ENCODE peak calls at places on chromosomes 16 and 17, in nine cellular contexts. S, H, G, M, T, K, B, C and X are unnamed samples.

GRCh38 chr17:35315971-35316370 is 57.5 kb downstream of the SLFN11 start:
- DNase-seq in B (no peak), S (no peak), T (no peak), H (no peak), G (no peak), K (no peak), C (no peak), M (no peak), X (no peak)

GRCh38 chr16:55225972-55226542 is 97.9 kb upstream of the IRX6 start:
- DNase-seq in T (no peak), H (no peak), S (no peak), K (no peak), G (no peak), B (no peak), M (no peak), C (no peak), X (no peak)

GRCh38 chr17:29149431-29150064 is 30.6 kb downstream of the MYO18A start:
- DNase-seq in H (no peak), T (no peak), M (no peak), B (no peak), S (no peak), G (no peak), C (no peak), K (peak), X (peak)

GRCh38 chr17:44190496-44190895 is 3.7 kb downstream of the TMUB2 start:
- DNase-seq in G (no peak), C (no peak), S (no peak), H (no peak), M (no peak), T (no peak), K (no peak), B (no peak), X (no peak)

GRCh38 chr17:35545150-35545549 is 7.7 kb upstream of the SLFN12L start:
- DNase-seq in M (no peak), H (no peak), G (no peak), K (no peak), C (no peak), B (no peak), T (no peak), S (no peak), X (no peak)

GRCh38 chr16:11402051-11402744 is 56.9 kb downstream of the RMI2 start:
- DNase-seq in K (peak), T (no peak), S (no peak), H (no peak), G (no peak), C (peak), B (no peak), M (no peak), X (no peak)

GRCh38 chr17:63442074-63442473 is 4.0 kb downstream of the CYB561 start:
- DNase-seq in K (no peak), M (no peak), C (peak), G (no peak), S (no peak), B (no peak), H (no peak), T (no peak), X (no peak)

GRCh38 chr17:83079340-83079747 is at the start of gene METRNL:
- DNase-seq in B (no peak), K (peak), M (peak), C (peak), T (peak), G (peak), S (peak), H (no peak), X (peak)

GRCh38 chr16:57333402-57333801 is 25.2 kb upstream of the CCL22 start:
- DNase-seq in M (no peak), T (no peak), B (no peak), H (no peak), C (no peak), G (no peak), K (no peak), S (no peak), X (no peak)

GRCh38 chr17:17844079-17844478 is 7.3 kb upstream of the SREBF1 start:
- DNase-seq in T (no peak), B (no peak), C (peak), H (no peak), S (no peak), K (no peak), M (no peak), G (no peak), X (no peak)

GRCh38 chr16:2532494-2533141 is 1.4 kb upstream of the CEMP1 start:
- DNase-seq in H (peak), M (peak), B (no peak), K (peak), C (peak), T (peak), G (peak), S (peak), X (peak)

GRCh38 chr17:47831934-47832327 is 461 bp downstream of the LRRC46 start:
- DNase-seq in H (no peak), G (no peak), B (no peak), S (no peak), M (no peak), K (no peak), C (no peak), T (no peak), X (no peak)

GRCh38 chr16:19680972-19681371 is 37.1 kb downstream of the KNOP1 start:
- DNase-seq in K (no peak), S (no peak), T (peak), C (no peak), G (no peak), M (no peak), H (no peak), B (no peak), X (no peak)

GRCh38 chr17:48541574-48542113 is 3.3 kb downstream of the HOXB2 start:
- DNase-seq in M (peak), C (no peak), S (peak), G (no peak), T (peak), B (peak), H (no peak), K (no peak), X (peak)

GRCh38 chr17:1907818-1908698 is 78.3 kb downstream of the RPA1 start:
- DNase-seq in C (no peak), G (peak), S (peak), M (no peak), K (no peak), H (peak), T (no peak), B (no peak), X (no peak)

GRCh38 chr16:10172848-10173655 is 9.2 kb downstream of the GRIN2A start:
- DNase-seq in T (peak), K (no peak), H (peak), C (no peak), M (no peak), B (no peak), G (peak), S (no peak), X (no peak)

GRCh38 chr17:28612936-28613872 is 781 bp downstream of the RSKR start:
- DNase-seq in K (no peak), G (peak), M (no peak), H (peak), S (peak), B (no peak), T (peak), C (peak), X (peak)

GRCh38 chr17:28974451-28974850 is 23.1 kb upstream of the PHF12 start:
- DNase-seq in G (no peak), K (no peak), C (no peak), T (no peak), H (no peak), B (no peak), M (no peak), S (no peak), X (no peak)

GRCh38 chr17:55420776-55421178 is 858 bp downstream of the MMD start:
- DNase-seq in T (peak), K (peak), G (peak), C (peak), H (peak), M (peak), S (peak), B (no peak), X (peak)

GRCh38 chr17:280216-280615 is 72.4 kb downstream of the RPH3AL start:
- DNase-seq in T (no peak), S (no peak), C (no peak), B (no peak), G (no peak), M (no peak), K (no peak), H (no peak), X (no peak)

GRCh38 chr17:3851461-3852100 is 5.5 kb upstream of the NCBP3 start:
- DNase-seq in T (no peak), K (no peak), G (no peak), M (no peak), S (no peak), B (no peak), C (no peak), H (no peak), X (no peak)

GRCh38 chr16:79972053-79972704 is 371.6 kb upstream of the MAF start:
- DNase-seq in G (no peak), C (no peak), T (no peak), H (no peak), B (no peak), K (no peak), S (no peak), M (no peak), X (no peak)

GRCh38 chr17:45310380-45311324 is 6.2 kb downstream of the MAP3K14 start:
- DNase-seq in B (no peak), K (no peak), M (no peak), S (no peak), C (no peak), H (no peak), G (no peak), T (no peak), X (no peak)

GRCh38 chr17:1047886-1048470 is 51.0 kb downstream of the TIMM22 start:
- DNase-seq in S (no peak), C (no peak), H (no peak), G (no peak), B (no peak), M (no peak), T (no peak), K (no peak), X (no peak)

GRCh38 chr16:55875273-55875672 is at the start of gene CES5A:
- DNase-seq in M (no peak), C (no peak), B (no peak), G (no peak), T (no peak), K (no peak), S (no peak), H (no peak), X (no peak)

GRCh38 chr16:81601008-81601428 is 156.4 kb downstream of the CMIP start:
- DNase-seq in M (no peak), S (no peak), K (peak), C (no peak), B (no peak), T (peak), H (no peak), G (peak), X (no peak)